ENCODE peak calls at places on chromosomes 7 and 10, in five cellular contexts. O is HT-29, A is NCI-H1694, N is chondrocyte, Q is iPS DF 19.7. F is an unnamed sample.

GRCh38 chr10:72729528-72729927 is 37.6 kb downstream of the MCU start:
- DNase-seq in O (no peak), A (no peak), N (no peak), Q (no peak), F (peak)

GRCh38 chr7:128919881-128920789 is 9.6 kb upstream of the KCP start:
- DNase-seq in O (no peak), A (no peak), N (no peak), Q (no peak), F (no peak)

GRCh38 chr7:101964680-101965079 is 147.3 kb downstream of the CUX1 start:
- DNase-seq in O (no peak), A (no peak), N (no peak), Q (no peak), F (no peak)

GRCh38 chr10:70295321-70295720 is 11.5 kb upstream of the NPFFR1 start:
- DNase-seq in O (peak), A (no peak), N (peak), Q (no peak), F (no peak)

GRCh38 chr10:92593553-92594046 is 670 bp downstream of the KIF11 start:
- DNase-seq in O (peak), A (no peak), N (no peak), Q (no peak), F (peak)

GRCh38 chr7:27303021-27303420 is 60.4 kb downstream of the EVX1 start:
- DNase-seq in O (no peak), A (peak), N (no peak), Q (no peak), F (no peak)

GRCh38 chr10:43205681-43206390 is 61.0 kb downstream of the RASGEF1A start:
- DNase-seq in O (no peak), A (no peak), N (peak), Q (no peak), F (no peak)

GRCh38 chr10:3655528-3655927 is 129.5 kb downstream of the KLF6 start:
- DNase-seq in O (no peak), A (no peak), N (no peak), Q (no peak), F (peak)

GRCh38 chr7:117015258-117016184 is 62.2 kb downstream of the ST7 start:
- DNase-seq in O (no peak), A (no peak), N (no peak), Q (no peak), F (peak)

GRCh38 chr10:66827353-66827752 is 98.5 kb upstream of the LRRTM3 start:
- DNase-seq in O (no peak), A (no peak), N (no peak), Q (no peak), F (no peak)

GRCh38 chr7:151167197-151167911 is at the start of gene GBX1:
- DNase-seq in O (no peak), A (peak), N (no peak), Q (no peak), F (no peak)

GRCh38 chr7:3068568-3068967 is 24.9 kb upstream of the CARD11 start:
- DNase-seq in O (no peak), A (no peak), N (no peak), Q (no peak), F (peak)

GRCh38 chr7:148609045-148609725 is 18.6 kb downstream of the C7orf33 start:
- DNase-seq in O (no peak), A (no peak), N (no peak), Q (no peak), F (no peak)

GRCh38 chr10:80144302-80145131 is 12.0 kb downstream of the PLAC9 start:
- DNase-seq in O (peak), A (no peak), N (peak), Q (no peak), F (peak)

GRCh38 chr7:69373171-69374035 is 224.9 kb upstream of the AUTS2 start:
- DNase-seq in O (no peak), A (no peak), N (no peak), Q (no peak), F (no peak)

GRCh38 chr7:140672382-140673062 is at the start of gene ADCK2:
- DNase-seq in O (peak), A (peak), N (no peak), Q (no peak), F (peak)

GRCh38 chr7:75776295-75776971 is 4.4 kb upstream of the CCL26 start:
- DNase-seq in O (peak), A (peak), N (no peak), Q (no peak), F (peak)

GRCh38 chr7:151631149-151631967 is 111.7 kb upstream of the RHEB start:
- DNase-seq in O (peak), A (peak), N (no peak), Q (no peak), F (peak)

GRCh38 chr7:157656195-157656769 is 319.5 kb downstream of the DNAJB6 start:
- DNase-seq in O (no peak), A (no peak), N (peak), Q (no peak), F (no peak)

GRCh38 chr10:49153115-49153514 is 19.3 kb upstream of the FAM170B start:
- DNase-seq in O (no peak), A (no peak), N (no peak), Q (no peak), F (no peak)

GRCh38 chr7:16712916-16713315 is 40.6 kb upstream of the TSPAN13 start:
- DNase-seq in O (no peak), A (no peak), N (no peak), Q (no peak), F (no peak)

GRCh38 chr10:91422915-91423314 is 12.8 kb downstream of the HECTD2 start:
- DNase-seq in O (no peak), A (peak), N (no peak), Q (no peak), F (no peak)

GRCh38 chr10:102120987-102121738 is 995 bp upstream of the LDB1 start:
- DNase-seq in O (no peak), A (no peak), N (no peak), Q (peak), F (peak)